ENCODE peak calls at places on chromosomes 11 and 22, in nine cellular contexts. K is iris pigment epithelial cell; P is tibial artery; L is stimulated activated CD8-positive, alpha-beta memory T cell treated with anti-CD3 and anti-CD28 coated beads, Interleukin-4, amount 100 ng/mL, for 24 hours; Q is progenitor cell of endocrine pancreas; Y is neural crest cell; J is ACHN; N is activated gamma-delta T cell treated with Interleukin-2 at 50 U/mL for 16 hours; O is NCI-H2107. W is an unnamed sample.

GRCh38 chr11:65516135-65516968 is 8.5 kb upstream of the SCYL1 start:
- DNase-seq in Y (no peak), J (no peak), N (no peak), L (no peak), K (no peak), O (no peak), Q (no peak), P (peak; percentile 47), W (no peak)

GRCh38 chr11:75242722-75243600 is 2.4 kb downstream of the TPBGL start:
- DNase-seq in J (no peak), Q (no peak), O (no peak), L (no peak), N (no peak), P (peak; percentile 51), Y (no peak), K (no peak), W (no peak)

GRCh38 chr22:29073618-29074275 is 912 bp downstream of the KREMEN1 start:
- DNase-seq in N (no peak), L (no peak), K (peak; percentile 36), Q (peak; percentile 45), O (no peak), P (no peak), Y (peak; percentile 37), J (peak; percentile 23), W (no peak)

GRCh38 chr11:3146612-3147256 is 18.4 kb downstream of the OSBPL5 start:
- DNase-seq in P (peak; percentile 85), J (no peak), K (peak; percentile 66), Q (no peak), Y (no peak), N (no peak), L (no peak), O (no peak), W (no peak)

GRCh38 chr11:63667993-63668392 is 3.2 kb downstream of the ATL3 start:
- DNase-seq in N (no peak), O (no peak), Q (no peak), Y (no peak), P (no peak), J (peak; percentile 73), K (peak; percentile 94), L (no peak), W (peak; percentile 85)

GRCh38 chr11:78952866-78953265 is 378.2 kb upstream of the NARS2 start:
- DNase-seq in L (no peak), Y (no peak), Q (no peak), J (no peak), O (no peak), P (no peak), N (no peak), K (no peak), W (no peak)

GRCh38 chr22:39097098-39098020 is at the start of gene APOBEC3H:
- DNase-seq in Y (no peak), N (peak; percentile 34), O (no peak), P (no peak), L (no peak), K (peak; percentile 12), Q (no peak), J (peak; percentile 8), W (peak; percentile 27)

GRCh38 chr11:2463766-2464277 is 19.0 kb downstream of the KCNQ1 start:
- DNase-seq in N (no peak), Q (no peak), L (no peak), K (no peak), Y (no peak), P (peak; percentile 50), O (no peak), J (no peak), W (no peak)

GRCh38 chr11:113572349-113572748 is 97.2 kb upstream of the DRD2 start:
- DNase-seq in K (no peak), O (no peak), N (no peak), L (no peak), P (no peak), J (no peak), Y (no peak), Q (no peak), W (no peak)

GRCh38 chr22:35400335-35400680 is 368 bp downstream of the MCM5 start:
- DNase-seq in J (no peak), N (no peak), P (no peak), L (no peak), K (no peak), O (no peak), Q (peak; percentile 14), Y (no peak), W (no peak)

GRCh38 chr11:32870676-32871075 is 21.9 kb upstream of the QSER1 start:
- DNase-seq in J (peak; percentile 13), L (peak; percentile 5), P (no peak), Q (no peak), N (peak; percentile 12), Y (no peak), O (no peak), K (no peak), W (no peak)

GRCh38 chr11:102762414-102762813 is 18.0 kb downstream of the MMP10 start:
- DNase-seq in Y (no peak), P (no peak), N (no peak), Q (no peak), J (no peak), O (no peak), L (no peak), K (peak; percentile 18), W (peak; percentile 28)

GRCh38 chr11:112822478-112823274 is 138.5 kb upstream of the NCAM1 start:
- DNase-seq in J (no peak), Y (no peak), K (peak; percentile 15), Q (no peak), N (no peak), P (no peak), O (no peak), L (no peak), W (no peak)

GRCh38 chr22:39955675-39956074 is 4.5 kb upstream of the TMA7B start:
- DNase-seq in N (no peak), J (no peak), Y (no peak), O (no peak), L (no peak), Q (no peak), P (no peak), K (peak; percentile 20), W (no peak)

GRCh38 chr11:82174610-82175009 is 559.1 kb downstream of the FAM181B start:
- DNase-seq in Q (no peak), L (no peak), K (no peak), J (peak; percentile 2), P (no peak), Y (no peak), N (no peak), O (no peak), W (no peak)

GRCh38 chr11:67434395-67434881 is 3.0 kb downstream of the PTPRCAP start:
- DNase-seq in L (no peak), Q (no peak), O (no peak), P (no peak), Y (no peak), N (no peak), K (no peak), J (no peak), W (no peak)

GRCh38 chr11:15968461-15969130 is 387.8 kb downstream of the SOX6 start:
- DNase-seq in K (peak; percentile 12), Q (no peak), N (no peak), L (no peak), J (no peak), P (no peak), Y (peak; percentile 5), O (no peak), W (no peak)

GRCh38 chr11:18393581-18394299 is 623 bp upstream of the LDHA start:
- DNase-seq in L (no peak), N (no peak), P (no peak), J (no peak), K (no peak), O (no peak), Y (no peak), Q (no peak), W (no peak)

GRCh38 chr11:110777765-110778164 is 65.5 kb upstream of the ARHGAP20 start:
- DNase-seq in L (no peak), K (peak; percentile 88), N (no peak), O (no peak), Y (no peak), Q (no peak), P (no peak), J (no peak), W (no peak)

GRCh38 chr11:28833670-28834069 is 725.5 kb downstream of the METTL15 start:
- DNase-seq in N (no peak), P (no peak), Y (no peak), L (no peak), Q (no peak), J (peak; percentile 94), K (peak; percentile 99), O (no peak), W (no peak)

GRCh38 chr11:11391796-11392195 is 38.7 kb upstream of the CSNK2A3 start:
- DNase-seq in K (peak; percentile 80), O (no peak), J (peak; percentile 92), Q (no peak), P (no peak), N (no peak), Y (no peak), L (no peak), W (peak; percentile 91)

GRCh38 chr22:24125942-24126341 is 55.3 kb upstream of the SUSD2 start:
- DNase-seq in K (no peak), Y (no peak), O (no peak), P (no peak), L (no peak), Q (no peak), J (no peak), N (no peak), W (no peak)

GRCh38 chr11:2583605-2583958 is 116.2 kb downstream of the KCNQ1OT1 start:
- DNase-seq in O (no peak), K (no peak), J (no peak), P (peak; percentile 48), Q (peak; percentile 9), L (no peak), Y (no peak), N (no peak), W (no peak)

GRCh38 chr22:26610072-26610958 is 7.5 kb downstream of the CRYBB1 start:
- DNase-seq in O (no peak), Y (no peak), J (peak; percentile 82), K (peak; percentile 67), Q (no peak), L (no peak), N (peak; percentile 26), P (peak; percentile 68), W (no peak)

GRCh38 chr11:24239016-24239720 is 257.7 kb upstream of the LUZP2 start:
- DNase-seq in J (no peak), P (no peak), O (no peak), Y (no peak), L (no peak), N (no peak), K (peak; percentile 86), Q (no peak), W (no peak)

GRCh38 chr11:76810151-76810853 is 27.1 kb downstream of the TSKU start:
- DNase-seq in Y (peak; percentile 30), L (peak; percentile 30), N (no peak), P (no peak), J (peak; percentile 42), Q (no peak), K (no peak), O (no peak), W (no peak)

GRCh38 chr22:49550766-49551362 is 276.8 kb downstream of the BRD1 start:
- DNase-seq in L (no peak), Q (no peak), Y (no peak), N (no peak), O (no peak), K (no peak), J (peak; percentile 7), P (peak; percentile 53), W (no peak)

GRCh38 chr11:92225206-92225562 is 566 bp downstream of the FAT3 start:
- DNase-seq in K (no peak), P (peak; percentile 66), Y (no peak), J (no peak), L (no peak), Q (no peak), N (no peak), O (no peak), W (no peak)

GRCh38 chr11:104320091-104320490 is 156.1 kb upstream of the PDGFD start:
- DNase-seq in Q (no peak), J (no peak), K (peak; percentile 75), N (no peak), P (no peak), L (no peak), O (no peak), Y (no peak), W (no peak)

GRCh38 chr22:44540756-44541670 is 43.0 kb upstream of the RTL6 start:
- DNase-seq in O (no peak), Y (no peak), P (no peak), L (no peak), K (no peak), Q (no peak), J (no peak), N (no peak), W (no peak)

GRCh38 chr22:23325183-23325582 is 144.9 kb downstream of the BCR start:
- DNase-seq in P (no peak), K (no peak), Q (no peak), N (no peak), J (no peak), Y (no peak), L (no peak), O (no peak), W (no peak)

W was measured in Caki2.